ENCODE peak calls at places on chromosomes 6 and 20, in nine cellular contexts. S is fibroblast of lung; C is cardiac muscle cell; P is HCT116; M is psoas muscle; A is mucosa of descending colon; Z is CD4-positive, CD25-positive, alpha-beta regulatory T cell; H is left ventricle myocardium inferior; N is keratinocyte. L is an unnamed sample.
A peak's percentile ranks its signal among the peaks of the same experiment; 100 is the strongest.

GRCh38 chr6:35727206-35727934 is 9.5 kb upstream of the ARMC12 start:
- DNase-seq in S (peak; percentile 73), C (peak; percentile 81), P (no peak), M (peak; percentile 98), A (peak; percentile 91), Z (no peak), H (peak; percentile 91), N (peak; percentile 19), L (peak; percentile 69)

GRCh38 chr6:146191600-146191999 is 162.7 kb downstream of the GRM1 start:
- DNase-seq in S (no peak), C (no peak), P (no peak), M (no peak), A (no peak), Z (no peak), H (no peak), N (no peak), L (no peak)

GRCh38 chr6:148166339-148166949 is 176.2 kb upstream of the SASH1 start:
- DNase-seq in S (peak; percentile 59), C (peak; percentile 55), P (peak; percentile 51), M (no peak), A (no peak), Z (peak; percentile 8), H (no peak), N (no peak), L (peak; percentile 62)

GRCh38 chr20:58575776-58576589 is 60.8 kb upstream of the APCDD1L start:
- DNase-seq in S (no peak), C (no peak), P (no peak), M (no peak), A (no peak), Z (no peak), H (no peak), N (no peak), L (no peak)

GRCh38 chr6:1802495-1803395 is 193.0 kb downstream of the FOXC1 start:
- DNase-seq in S (no peak), C (no peak), P (no peak), M (no peak), A (no peak), Z (no peak), H (no peak), N (no peak), L (no peak)

GRCh38 chr6:147268254-147268653 is 64.0 kb downstream of the STXBP5 start:
- DNase-seq in S (peak; percentile 12), C (no peak), P (no peak), M (no peak), A (no peak), Z (no peak), H (no peak), N (no peak), L (no peak)

GRCh38 chr20:37615507-37616425 is 78.1 kb upstream of the CTNNBL1 start:
- DNase-seq in S (peak; percentile 20), C (peak; percentile 45), P (peak; percentile 46), M (no peak), A (no peak), Z (peak; percentile 47), H (no peak), N (peak; percentile 7), L (no peak)

GRCh38 chr6:26363882-26364825 is 844 bp upstream of the BTN3A2 start:
- DNase-seq in S (peak; percentile 14), C (no peak), P (no peak), M (no peak), A (no peak), Z (peak; percentile 40), H (no peak), N (no peak), L (peak; percentile 62)

GRCh38 chr6:139768196-139768595 is 393.7 kb upstream of the CITED2 start:
- DNase-seq in S (no peak), C (no peak), P (no peak), M (no peak), A (no peak), Z (no peak), H (no peak), N (no peak), L (no peak)

GRCh38 chr6:90397929-90398674 is 101.5 kb upstream of the BACH2 start:
- DNase-seq in S (peak; percentile 40), C (no peak), P (no peak), M (no peak), A (no peak), Z (peak; percentile 63), H (no peak), N (no peak), L (peak; percentile 56)

GRCh38 chr20:14413835-14414234 is 76.4 kb upstream of the FLRT3 start:
- DNase-seq in S (no peak), C (no peak), P (no peak), M (no peak), A (no peak), Z (no peak), H (no peak), N (no peak), L (no peak)

GRCh38 chr6:24931752-24932691 is 3.7 kb downstream of the RIPOR2 start:
- DNase-seq in S (peak; percentile 83), C (no peak), P (no peak), M (no peak), A (no peak), Z (peak; percentile 49), H (no peak), N (no peak), L (no peak)

GRCh38 chr6:73460044-73460443 is 1.5 kb upstream of the MTO1 start:
- DNase-seq in S (no peak), C (no peak), P (no peak), M (no peak), A (no peak), Z (no peak), H (no peak), N (no peak), L (no peak)

GRCh38 chr6:34475167-34476047 is 9.5 kb downstream of the PACSIN1 start:
- DNase-seq in S (peak; percentile 27), C (no peak), P (no peak), M (no peak), A (no peak), Z (no peak), H (no peak), N (no peak), L (peak; percentile 73)

GRCh38 chr20:59078231-59078630 is 35.6 kb upstream of the PRELID3B start:
- DNase-seq in S (no peak), C (no peak), P (no peak), M (no peak), A (no peak), Z (no peak), H (no peak), N (no peak), L (no peak)

GRCh38 chr20:15708984-15709598 is 864.2 kb downstream of the KIF16B start:
- DNase-seq in S (peak; percentile 1), C (peak; percentile 47), P (no peak), M (no peak), A (no peak), Z (no peak), H (peak; percentile 30), N (no peak), L (no peak)

GRCh38 chr20:42705550-42705949 is 484.2 kb downstream of the PTPRT start:
- DNase-seq in S (no peak), C (no peak), P (no peak), M (no peak), A (no peak), Z (no peak), H (no peak), N (no peak), L (no peak)

GRCh38 chr20:42701948-42702347 is 487.8 kb downstream of the PTPRT start:
- DNase-seq in S (no peak), C (no peak), P (no peak), M (no peak), A (no peak), Z (no peak), H (no peak), N (no peak), L (no peak)

GRCh38 chr20:42706762-42707161 is 482.9 kb downstream of the PTPRT start:
- DNase-seq in S (no peak), C (no peak), P (no peak), M (no peak), A (no peak), Z (no peak), H (no peak), N (no peak), L (no peak)

GRCh38 chr20:42700423-42700822 is 489.3 kb downstream of the PTPRT start:
- DNase-seq in S (no peak), C (no peak), P (no peak), M (no peak), A (no peak), Z (no peak), H (no peak), N (no peak), L (no peak)

DNA sequence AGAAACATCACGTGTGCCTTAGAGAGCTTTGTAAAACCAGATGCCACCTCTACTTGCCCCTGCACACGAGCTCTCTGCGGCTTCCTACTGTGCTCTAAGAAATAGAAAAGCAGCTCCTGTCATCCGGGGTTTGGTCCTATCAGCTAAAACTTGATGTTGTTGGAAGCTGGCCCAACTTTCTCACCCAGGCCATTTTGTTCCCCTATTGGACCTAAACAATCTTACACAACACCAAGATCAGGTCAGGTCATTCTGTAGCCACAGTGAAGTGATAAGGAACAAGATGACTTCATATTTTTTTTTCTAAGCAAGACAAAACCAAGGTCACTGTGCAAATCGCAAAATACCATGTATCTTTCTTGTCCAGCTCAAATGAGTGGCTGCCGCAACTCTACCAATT is 486.0 kb downstream of the PTPRT start:
- DNase-seq in S (no peak), C (no peak), P (no peak), M (no peak), A (no peak), Z (no peak), H (no peak), N (no peak), L (no peak)
- H3K9me3 ChIP-seq in S (no peaks in the 10 kb centered on the region), C (no peaks in the 10 kb centered on the region), P (peaks cover 10% of the 10 kb centered on the region), M (no peaks in the 10 kb centered on the region), A (no peaks in the 10 kb centered on the region), Z (no peaks in the 10 kb centered on the region), H (peaks cover 12% of the 10 kb centered on the region), N (no peaks in the 10 kb centered on the region), L (peaks cover 2% of the 10 kb centered on the region)

DNA sequence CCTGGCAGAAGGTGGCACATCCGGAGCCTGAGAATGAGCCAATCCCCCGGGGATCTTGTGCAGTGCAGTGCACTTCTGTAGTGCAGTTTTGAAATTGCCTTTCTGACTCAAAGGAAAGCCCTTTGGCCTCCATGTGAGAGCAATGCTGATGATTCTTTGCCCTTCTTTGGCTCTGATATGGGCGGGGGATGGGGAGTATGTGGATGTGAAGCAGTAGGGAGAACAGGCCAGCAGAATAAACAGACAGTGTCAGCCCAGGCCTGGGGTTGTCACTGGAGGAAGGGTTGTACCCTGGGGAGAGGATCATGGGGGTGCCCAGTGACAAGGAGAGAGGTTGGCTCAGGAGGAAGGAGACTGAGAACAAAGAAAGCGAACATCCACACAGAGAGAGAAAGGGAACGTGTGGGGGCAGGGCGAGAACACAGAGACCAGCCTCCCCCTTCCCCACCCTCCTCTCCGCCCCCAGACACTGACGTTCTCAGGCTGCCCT is 351.2 kb downstream of the CDC5L start:
- DNase-seq in S (peak; percentile 29), C (peak; percentile 25), P (no peak), M (peak; percentile 57), A (no peak), Z (no peak), H (no peak), N (no peak), L (no peak)
- H3K4me1 ChIP-seq in S (peaks cover 8% of the 10 kb centered on the region), C (peaks cover 4% of the 10 kb centered on the region), P (no peaks in the 10 kb centered on the region), M (no peaks in the 10 kb centered on the region), A (no peaks in the 10 kb centered on the region), Z (no peaks in the 10 kb centered on the region), H (peaks cover 3% of the 10 kb centered on the region), N (no peaks in the 10 kb centered on the region), L (peaks cover 13% of the 10 kb centered on the region)

GRCh38 chr6:15417811-15418210 is 171.9 kb downstream of the JARID2 start:
- DNase-seq in S (peak; percentile 88), C (no peak), P (no peak), M (no peak), A (no peak), Z (no peak), H (no peak), N (peak; percentile 79), L (peak; percentile 21)
- H3K9me3 ChIP-seq in S (no peaks in the 10 kb centered on the region), C (no peaks in the 10 kb centered on the region), P (peaks cover 8% of the 10 kb centered on the region), M (peaks cover 13% of the 10 kb centered on the region), A (peaks cover 17% of the 10 kb centered on the region), Z (peaks cover 20% of the 10 kb centered on the region), H (peaks cover 26% of the 10 kb centered on the region), N (peaks cover 3% of the 10 kb centered on the region), L (peaks cover 8% of the 10 kb centered on the region)

GRCh38 chr6:311679-312220 is 19.5 kb downstream of the DUSP22 start:
- DNase-seq in S (peak; percentile 25), C (no peak), P (no peak), M (no peak), A (no peak), Z (no peak), H (peak; percentile 63), N (no peak), L (no peak)
- H3K4me1 ChIP-seq in S (no peaks in the 10 kb centered on the region), C (no peaks in the 10 kb centered on the region), P (no peaks in the 10 kb centered on the region), M (peaks cover 16% of the 10 kb centered on the region), A (no peaks in the 10 kb centered on the region), Z (peaks cover 15% of the 10 kb centered on the region), H (peaks cover 45% of the 10 kb centered on the region), N (no peaks in the 10 kb centered on the region), L (no peaks in the 10 kb centered on the region)